ENCODE peak calls at places on chromosomes 13 and 19, in nine cellular contexts. One of them, this sample, is unnamed.

GRCh38 chr13:47337781-47338507 is 441.1 kb upstream of the HTR2A start:
- DNase-seq in lung: no peak
- DNase-seq in foreskin keratinocyte: no peak
- DNase-seq in NCI-H748 treated with DMSO at 0.1 percent for 48 hours: no peak
- DNase-seq in left ventricle myocardium inferior: no peak
- DNase-seq in activated CD4-positive, alpha-beta T cell treated with anti-CD3 and anti-CD28 coated beads for 24 hours: no peak
- DNase-seq in aorta: no peak
- DNase-seq in ecto neural progenitor cell: peak; percentile 52
- DNase-seq in nucleus accumbens: no peak
- DNase-seq in this sample: no peak

GRCh38 chr19:38506723-38507550 is 73.4 kb downstream of the RYR1 start:
- DNase-seq in lung: peak; percentile 89
- DNase-seq in foreskin keratinocyte: peak; percentile 70
- DNase-seq in NCI-H748 treated with DMSO at 0.1 percent for 48 hours: peak; percentile 89
- DNase-seq in left ventricle myocardium inferior: peak; percentile 54
- DNase-seq in activated CD4-positive, alpha-beta T cell treated with anti-CD3 and anti-CD28 coated beads for 24 hours: no peak
- DNase-seq in aorta: peak; percentile 89
- DNase-seq in ecto neural progenitor cell: peak; percentile 91
- DNase-seq in nucleus accumbens: no peak
- DNase-seq in this sample: no peak

GRCh38 chr19:37342753-37343152 is 28.1 kb upstream of the ZNF527 start:
- DNase-seq in lung: no peak
- DNase-seq in foreskin keratinocyte: no peak
- DNase-seq in NCI-H748 treated with DMSO at 0.1 percent for 48 hours: no peak
- DNase-seq in left ventricle myocardium inferior: no peak
- DNase-seq in activated CD4-positive, alpha-beta T cell treated with anti-CD3 and anti-CD28 coated beads for 24 hours: no peak
- DNase-seq in aorta: no peak
- DNase-seq in ecto neural progenitor cell: no peak
- DNase-seq in nucleus accumbens: no peak
- DNase-seq in this sample: no peak

GRCh38 chr19:2336528-2337328 is 8.2 kb downstream of the SPPL2B start:
- DNase-seq in lung: no peak
- DNase-seq in foreskin keratinocyte: no peak
- DNase-seq in NCI-H748 treated with DMSO at 0.1 percent for 48 hours: no peak
- DNase-seq in left ventricle myocardium inferior: no peak
- DNase-seq in activated CD4-positive, alpha-beta T cell treated with anti-CD3 and anti-CD28 coated beads for 24 hours: no peak
- DNase-seq in aorta: no peak
- DNase-seq in ecto neural progenitor cell: no peak
- DNase-seq in nucleus accumbens: no peak
- DNase-seq in this sample: no peak

GRCh38 chr19:37999309-38000213 is 92.6 kb downstream of the SIPA1L3 start:
- DNase-seq in lung: no peak
- DNase-seq in foreskin keratinocyte: peak; percentile 85
- DNase-seq in NCI-H748 treated with DMSO at 0.1 percent for 48 hours: no peak
- DNase-seq in left ventricle myocardium inferior: peak; percentile 66
- DNase-seq in activated CD4-positive, alpha-beta T cell treated with anti-CD3 and anti-CD28 coated beads for 24 hours: no peak
- DNase-seq in aorta: no peak
- DNase-seq in ecto neural progenitor cell: no peak
- DNase-seq in nucleus accumbens: no peak
- DNase-seq in this sample: no peak

GRCh38 chr13:26953273-26953672 is 192.7 kb upstream of the GPR12 start:
- DNase-seq in lung: no peak
- DNase-seq in foreskin keratinocyte: no peak
- DNase-seq in NCI-H748 treated with DMSO at 0.1 percent for 48 hours: no peak
- DNase-seq in left ventricle myocardium inferior: no peak
- DNase-seq in activated CD4-positive, alpha-beta T cell treated with anti-CD3 and anti-CD28 coated beads for 24 hours: no peak
- DNase-seq in aorta: no peak
- DNase-seq in ecto neural progenitor cell: no peak
- DNase-seq in nucleus accumbens: no peak
- DNase-seq in this sample: no peak

GRCh38 chr19:30293051-30293785 is 79.0 kb upstream of the ZNF536 start:
- DNase-seq in lung: no peak
- DNase-seq in foreskin keratinocyte: no peak
- DNase-seq in NCI-H748 treated with DMSO at 0.1 percent for 48 hours: no peak
- DNase-seq in left ventricle myocardium inferior: no peak
- DNase-seq in activated CD4-positive, alpha-beta T cell treated with anti-CD3 and anti-CD28 coated beads for 24 hours: no peak
- DNase-seq in aorta: no peak
- DNase-seq in ecto neural progenitor cell: no peak
- DNase-seq in nucleus accumbens: no peak
- DNase-seq in this sample: no peak

GRCh38 chr13:24500977-24501376 is 11.6 kb downstream of the PARP4 start:
- DNase-seq in lung: no peak
- DNase-seq in foreskin keratinocyte: peak; percentile 87
- DNase-seq in NCI-H748 treated with DMSO at 0.1 percent for 48 hours: no peak
- DNase-seq in left ventricle myocardium inferior: no peak
- DNase-seq in activated CD4-positive, alpha-beta T cell treated with anti-CD3 and anti-CD28 coated beads for 24 hours: no peak
- DNase-seq in aorta: no peak
- DNase-seq in ecto neural progenitor cell: no peak
- DNase-seq in nucleus accumbens: no peak
- DNase-seq in this sample: no peak

GRCh38 chr13:40023608-40024577 is 368.4 kb downstream of the COG6 start:
- DNase-seq in lung: no peak
- DNase-seq in foreskin keratinocyte: no peak
- DNase-seq in NCI-H748 treated with DMSO at 0.1 percent for 48 hours: no peak
- DNase-seq in left ventricle myocardium inferior: no peak
- DNase-seq in activated CD4-positive, alpha-beta T cell treated with anti-CD3 and anti-CD28 coated beads for 24 hours: no peak
- DNase-seq in aorta: no peak
- DNase-seq in ecto neural progenitor cell: no peak
- DNase-seq in nucleus accumbens: no peak
- DNase-seq in this sample: no peak

GRCh38 chr19:10751109-10751972 is 33.5 kb downstream of the DNM2 start:
- DNase-seq in lung: peak; percentile 67
- DNase-seq in foreskin keratinocyte: no peak
- DNase-seq in NCI-H748 treated with DMSO at 0.1 percent for 48 hours: no peak
- DNase-seq in left ventricle myocardium inferior: peak; percentile 42
- DNase-seq in activated CD4-positive, alpha-beta T cell treated with anti-CD3 and anti-CD28 coated beads for 24 hours: no peak
- DNase-seq in aorta: no peak
- DNase-seq in ecto neural progenitor cell: no peak
- DNase-seq in nucleus accumbens: no peak
- DNase-seq in this sample: no peak

GRCh38 chr19:32363175-32363574 is 17.8 kb downstream of the ZNF507 start:
- DNase-seq in lung: no peak
- DNase-seq in foreskin keratinocyte: no peak
- DNase-seq in NCI-H748 treated with DMSO at 0.1 percent for 48 hours: no peak
- DNase-seq in left ventricle myocardium inferior: no peak
- DNase-seq in activated CD4-positive, alpha-beta T cell treated with anti-CD3 and anti-CD28 coated beads for 24 hours: no peak
- DNase-seq in aorta: no peak
- DNase-seq in ecto neural progenitor cell: no peak
- DNase-seq in nucleus accumbens: no peak
- DNase-seq in this sample: no peak

This sample was measured in cardiac septum.